ENCODE peak calls at places on chromosomes 1 and 21, in four cellular contexts. One of them, this sample, is unnamed.

GRCh38 chr21:41681939-41682718 is 84.7 kb downstream of the RIPK4 start:
- DNase-seq in dorsolateral prefrontal cortex: no peak
- DNase-seq in RWPE1: no peak
- DNase-seq in GM12865: no peak
- DNase-seq in this sample: no peak

GRCh38 chr1:36626435-36626834 is 143.7 kb upstream of the CSF3R start:
- DNase-seq in dorsolateral prefrontal cortex: no peak
- DNase-seq in RWPE1: no peak
- DNase-seq in GM12865: no peak
- DNase-seq in this sample: no peak

GRCh38 chr1:230831706-230832105 is 36.6 kb downstream of the C1orf198 start:
- DNase-seq in dorsolateral prefrontal cortex: no peak
- DNase-seq in RWPE1: no peak
- DNase-seq in GM12865: no peak
- DNase-seq in this sample: no peak

GRCh38 chr1:218613105-218613504 is 268.0 kb downstream of the TGFB2 start:
- DNase-seq in dorsolateral prefrontal cortex: no peak
- DNase-seq in RWPE1: no peak
- DNase-seq in GM12865: no peak
- DNase-seq in this sample: no peak

GRCh38 chr1:37717631-37718030 is 25.3 kb downstream of the CDCA8 start:
- DNase-seq in dorsolateral prefrontal cortex: no peak
- DNase-seq in RWPE1: no peak
- DNase-seq in GM12865: no peak
- DNase-seq in this sample: no peak

GRCh38 chr21:26007911-26008579 is 162.5 kb downstream of the APP start:
- DNase-seq in dorsolateral prefrontal cortex: no peak
- DNase-seq in RWPE1: no peak
- DNase-seq in GM12865: no peak
- DNase-seq in this sample: no peak

GRCh38 chr1:8666394-8667167 is 150.9 kb downstream of the RERE start:
- DNase-seq in dorsolateral prefrontal cortex: no peak
- DNase-seq in RWPE1: no peak
- DNase-seq in GM12865: no peak
- DNase-seq in this sample: no peak

GRCh38 chr1:234658143-234658542 is 48.2 kb upstream of the IRF2BP2 start:
- DNase-seq in dorsolateral prefrontal cortex: no peak
- DNase-seq in RWPE1: peak; percentile 91
- DNase-seq in GM12865: no peak
- DNase-seq in this sample: no peak

GRCh38 chr1:161792740-161793139 is 26.6 kb downstream of the ATF6 start:
- DNase-seq in dorsolateral prefrontal cortex: no peak
- DNase-seq in RWPE1: peak; percentile 68
- DNase-seq in GM12865: peak; percentile 66
- DNase-seq in this sample: peak; percentile 5

GRCh38 chr1:225987491-225988316 is 11.4 kb downstream of the SDE2 start:
- DNase-seq in dorsolateral prefrontal cortex: no peak
- DNase-seq in RWPE1: peak; percentile 56
- DNase-seq in GM12865: peak; percentile 56
- DNase-seq in this sample: no peak

GRCh38 chr1:201728731-201729130 is 100.2 kb upstream of the IPO9 start:
- DNase-seq in dorsolateral prefrontal cortex: no peak
- DNase-seq in RWPE1: no peak
- DNase-seq in GM12865: no peak
- DNase-seq in this sample: no peak

GRCh38 chr1:240294566-240294965 is 202.9 kb downstream of the FMN2 start:
- DNase-seq in dorsolateral prefrontal cortex: no peak
- DNase-seq in RWPE1: no peak
- DNase-seq in GM12865: no peak
- DNase-seq in this sample: peak; percentile 3

GRCh38 chr1:150507912-150508864 is at the start of gene ECM1:
- DNase-seq in dorsolateral prefrontal cortex: no peak
- DNase-seq in RWPE1: peak; percentile 85
- DNase-seq in GM12865: no peak
- DNase-seq in this sample: no peak

GRCh38 chr21:38810034-38810825 is 4.5 kb downstream of the ETS2 start:
- DNase-seq in dorsolateral prefrontal cortex: no peak
- DNase-seq in RWPE1: no peak
- DNase-seq in GM12865: no peak
- DNase-seq in this sample: no peak

GRCh38 chr1:172990598-172991215 is 60.0 kb downstream of the TNFSF18 start:
- DNase-seq in dorsolateral prefrontal cortex: no peak
- DNase-seq in RWPE1: no peak
- DNase-seq in GM12865: no peak
- DNase-seq in this sample: no peak

GRCh38 chr1:1986451-1987141 is 17.0 kb downstream of the CFAP74 start:
- DNase-seq in dorsolateral prefrontal cortex: no peak
- DNase-seq in RWPE1: no peak
- DNase-seq in GM12865: no peak
- DNase-seq in this sample: no peak

GRCh38 chr1:109890115-109890953 is 20.3 kb upstream of the CSF1 start:
- DNase-seq in dorsolateral prefrontal cortex: no peak
- DNase-seq in RWPE1: no peak
- DNase-seq in GM12865: peak; percentile 13
- DNase-seq in this sample: no peak

GRCh38 chr1:36366091-36366661 is 19.5 kb downstream of the STK40 start:
- DNase-seq in dorsolateral prefrontal cortex: peak; percentile 84
- DNase-seq in RWPE1: no peak
- DNase-seq in GM12865: no peak
- DNase-seq in this sample: peak; percentile 57

GRCh38 chr1:241985787-241986186 is 13.1 kb downstream of the MAP1LC3C start:
- DNase-seq in dorsolateral prefrontal cortex: no peak
- DNase-seq in RWPE1: peak; percentile 47
- DNase-seq in GM12865: peak; percentile 59
- DNase-seq in this sample: peak; percentile 39

GRCh38 chr1:155269381-155269780 is 3.9 kb downstream of the CLK2 start:
- DNase-seq in dorsolateral prefrontal cortex: no peak
- DNase-seq in RWPE1: no peak
- DNase-seq in GM12865: no peak
- DNase-seq in this sample: no peak

GRCh38 chr21:14116080-14116481 is 94.7 kb downstream of the LIPI start:
- DNase-seq in dorsolateral prefrontal cortex: no peak
- DNase-seq in RWPE1: no peak
- DNase-seq in GM12865: peak; percentile 71
- DNase-seq in this sample: no peak

GRCh38 chr1:93906480-93906879 is 2.8 kb downstream of the GCLM start:
- DNase-seq in dorsolateral prefrontal cortex: no peak
- DNase-seq in RWPE1: no peak
- DNase-seq in GM12865: no peak
- DNase-seq in this sample: no peak

GRCh38 chr1:184101571-184101970 is 50.0 kb downstream of the TSEN15 start:
- DNase-seq in dorsolateral prefrontal cortex: no peak
- DNase-seq in RWPE1: no peak
- DNase-seq in GM12865: no peak
- DNase-seq in this sample: no peak

DNA sequence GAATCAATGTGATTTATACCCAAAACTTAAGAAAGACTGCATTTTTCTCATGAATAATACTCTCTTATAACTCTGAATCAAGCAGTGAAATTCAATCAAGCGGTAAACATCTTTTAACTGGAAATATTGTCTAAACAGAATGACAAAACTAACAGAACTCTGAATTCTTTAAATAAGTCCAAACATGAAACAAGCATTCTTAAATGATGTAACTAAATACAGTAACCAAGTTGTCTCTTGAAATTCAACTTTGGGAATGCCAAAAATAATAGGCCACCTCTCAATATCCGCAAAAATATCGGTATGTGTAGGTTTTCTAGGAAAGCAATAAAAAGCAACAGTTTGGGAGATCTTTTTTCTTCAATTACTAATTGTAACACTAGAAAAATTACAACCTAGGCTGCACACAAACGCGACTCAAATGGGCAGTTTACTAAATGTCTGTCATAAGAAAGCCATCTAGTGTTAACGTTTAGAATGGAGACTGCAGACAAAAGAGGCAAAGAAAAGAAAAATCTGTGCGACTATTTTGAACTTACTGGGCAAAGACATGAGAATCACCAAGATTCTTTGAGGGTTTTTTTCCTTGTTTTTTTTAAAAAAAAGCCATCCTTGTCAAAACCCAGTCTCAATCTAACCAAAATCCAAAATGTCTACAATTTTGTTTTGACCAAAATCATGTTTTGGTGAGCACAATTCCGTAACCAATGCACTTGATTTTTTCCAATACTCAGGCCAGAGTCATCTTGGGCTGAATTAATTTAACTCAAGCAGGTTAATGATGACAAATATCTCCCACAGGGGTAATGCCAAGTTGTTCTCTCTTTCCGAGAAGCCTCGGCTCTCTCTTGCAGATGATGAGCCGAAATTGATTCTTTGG is 1.4 kb downstream of the SIPA1L2 start:
- DNase-seq in dorsolateral prefrontal cortex: no peak
- DNase-seq in RWPE1: no peak
- DNase-seq in GM12865: peak; percentile 10
- DNase-seq in this sample: no peak
- TF ChIP-seq CTCF in dorsolateral prefrontal cortex: peak; percentile 45
- TF ChIP-seq CTCF in RWPE1: peak; percentile 58
- TF ChIP-seq CTCF in GM12865: no peak
- TF ChIP-seq CTCF in this sample: no peak

GRCh38 chr1:40862008-40862863 is at the start of gene CITED4:
- DNase-seq in dorsolateral prefrontal cortex: peak; percentile 93
- DNase-seq in RWPE1: peak; percentile 95
- DNase-seq in GM12865: peak; percentile 94
- DNase-seq in this sample: peak; percentile 98
- TF ChIP-seq CTCF in dorsolateral prefrontal cortex: no peak
- TF ChIP-seq CTCF in RWPE1: no peak
- TF ChIP-seq CTCF in GM12865: no peak
- TF ChIP-seq CTCF in this sample: peak; percentile 13

DNA sequence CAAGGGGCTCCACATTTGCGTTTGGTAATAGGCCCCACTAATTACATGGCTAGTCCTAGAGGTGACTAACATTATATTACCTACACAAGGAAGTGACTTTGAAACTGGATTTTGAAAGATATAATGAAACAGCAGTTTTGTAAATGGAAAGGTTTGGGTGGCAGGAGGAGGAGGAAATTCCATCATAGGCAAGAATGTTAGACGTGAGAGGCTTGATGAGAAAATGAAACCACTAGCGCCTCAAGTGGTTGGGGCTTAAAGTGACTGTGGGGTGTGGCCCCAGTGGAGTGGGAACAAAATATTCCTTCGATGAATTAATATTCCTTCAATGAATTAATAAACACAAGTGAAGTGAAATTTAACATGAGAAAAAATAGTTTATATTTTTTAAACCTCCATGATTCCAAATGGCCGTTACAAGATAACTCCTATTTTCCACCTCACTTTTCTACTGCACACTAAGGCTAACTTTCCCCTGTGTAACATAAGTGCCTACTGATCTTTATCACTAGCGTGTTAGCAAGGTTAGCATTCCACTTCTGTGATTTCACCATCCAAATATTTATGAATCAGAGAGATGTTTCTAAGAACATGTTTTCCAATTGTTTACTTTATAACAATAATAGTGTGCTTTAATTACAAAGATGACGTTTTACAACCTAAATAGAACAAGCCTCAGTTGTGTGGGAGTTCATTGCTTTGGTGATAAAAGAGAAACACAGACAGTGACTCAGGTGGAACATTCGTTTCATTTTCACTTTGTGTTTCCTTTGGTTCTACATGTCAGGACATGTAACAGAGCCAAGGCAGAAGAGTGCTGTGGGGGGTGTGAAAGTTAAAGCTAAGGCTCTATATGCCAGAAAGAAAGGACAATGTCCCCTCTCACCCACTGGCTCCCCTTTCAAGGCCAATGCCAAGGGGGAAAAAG is 12.5 kb upstream of the ATF3 start:
- DNase-seq in dorsolateral prefrontal cortex: no peak
- DNase-seq in RWPE1: peak; percentile 93
- DNase-seq in GM12865: peak; percentile 89
- DNase-seq in this sample: no peak
- TF ChIP-seq CTCF in dorsolateral prefrontal cortex: no peak
- TF ChIP-seq CTCF in RWPE1: peak; percentile 65
- TF ChIP-seq CTCF in GM12865: peak; percentile 38
- TF ChIP-seq CTCF in this sample: no peak

GRCh38 chr1:104636581-104636980 is 886.9 kb downstream of the AMY1C start:
- DNase-seq in dorsolateral prefrontal cortex: no peak
- DNase-seq in RWPE1: peak; percentile 2
- DNase-seq in GM12865: no peak
- DNase-seq in this sample: no peak
- TF ChIP-seq CTCF in dorsolateral prefrontal cortex: no peak
- TF ChIP-seq CTCF in RWPE1: no peak
- TF ChIP-seq CTCF in GM12865: no peak
- TF ChIP-seq CTCF in this sample: no peak

DNA sequence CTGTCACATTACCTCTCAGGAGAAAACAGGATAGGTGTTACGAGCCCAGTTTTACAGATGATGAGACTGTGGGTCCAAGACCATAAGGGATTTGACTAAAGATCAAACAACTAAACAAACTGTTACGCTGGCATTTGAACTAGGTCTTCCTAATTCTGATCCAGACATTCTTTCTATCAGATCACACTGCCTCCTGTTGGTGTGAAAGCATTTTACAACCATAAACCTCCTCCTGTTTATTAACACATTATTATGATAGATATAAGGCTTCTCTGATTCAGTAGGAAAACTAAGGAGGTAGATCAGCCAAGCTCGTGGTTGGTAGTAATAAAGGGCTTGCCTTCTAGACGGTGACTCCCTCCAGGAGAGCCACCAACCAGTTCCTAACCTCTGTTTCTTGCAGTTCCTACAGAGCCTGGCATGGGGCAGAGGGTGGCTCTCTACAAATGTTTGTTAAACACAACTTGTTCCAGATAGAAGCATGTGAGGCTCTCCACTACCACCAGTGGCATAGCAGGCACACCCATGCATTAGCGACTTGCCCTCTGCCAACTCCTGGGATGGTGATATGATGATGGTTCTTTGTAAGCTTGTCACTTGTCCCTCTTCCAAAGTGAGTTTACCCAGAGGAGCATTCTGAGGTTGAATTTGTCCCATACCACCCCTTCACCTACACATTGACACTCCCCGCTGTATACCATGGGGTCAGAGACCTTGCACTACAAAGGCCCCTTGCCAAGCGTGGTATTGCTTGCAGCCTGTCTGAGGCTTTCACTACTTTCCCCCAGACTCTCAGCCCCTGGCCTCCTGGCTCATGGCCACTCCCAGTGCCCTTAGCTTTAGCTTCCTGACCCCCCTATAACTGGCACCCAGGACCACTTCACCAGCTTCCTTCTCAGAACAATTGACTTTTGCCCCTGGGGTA is 96.4 kb upstream of the HOOK1 start:
- DNase-seq in dorsolateral prefrontal cortex: no peak
- DNase-seq in RWPE1: no peak
- DNase-seq in GM12865: peak; percentile 5
- DNase-seq in this sample: no peak
- TF ChIP-seq CTCF in dorsolateral prefrontal cortex: no peak
- TF ChIP-seq CTCF in RWPE1: no peak
- TF ChIP-seq CTCF in GM12865: peak; percentile 18
- TF ChIP-seq CTCF in this sample: peak; percentile 49